ENCODE peak calls at places on chromosomes 12 and 14, in eight cellular contexts. P, X, H, J, D, L, K and U are unnamed samples.

GRCh38 chr12:57607958-57608663 is 3.1 kb upstream of the ARHGEF25 start:
- DNase-seq in J (no peak), H (no peak), L (no peak), K (no peak), P (no peak), D (no peak), X (no peak), U (peak)

GRCh38 chr12:131266591-131267467 is 313.1 kb downstream of the ADGRD1 start:
- DNase-seq in J (no peak), D (no peak), X (no peak), P (no peak), L (no peak), H (no peak), K (no peak), U (no peak)

GRCh38 chr14:64247186-64247585 is 47.0 kb downstream of the ESR2 start:
- DNase-seq in J (no peak), X (no peak), H (no peak), D (no peak), K (no peak), P (no peak), L (no peak), U (no peak)

GRCh38 chr14:92984082-92984788 is 61.3 kb downstream of the CHGA start:
- DNase-seq in J (no peak), H (no peak), D (no peak), X (no peak), L (no peak), P (no peak), K (no peak), U (no peak)

GRCh38 chr14:71533396-71533795 is 398.8 kb upstream of the RGS6 start:
- DNase-seq in H (no peak), D (no peak), P (no peak), J (no peak), X (no peak), K (no peak), L (no peak), U (no peak)

GRCh38 chr12:45423931-45424330 is 208.0 kb downstream of the ANO6 start:
- DNase-seq in K (no peak), X (no peak), P (no peak), J (no peak), D (no peak), L (no peak), H (no peak), U (no peak)

GRCh38 chr14:68952544-68953535 is 26.3 kb downstream of the ACTN1 start:
- DNase-seq in X (no peak), L (no peak), P (no peak), J (peak), K (no peak), H (no peak), D (no peak), U (no peak)

GRCh38 chr12:6841139-6841515 is 402 bp downstream of the GNB3 start:
- DNase-seq in K (no peak), J (no peak), X (no peak), D (no peak), L (no peak), P (no peak), H (no peak), U (no peak)

GRCh38 chr12:110370732-110371141 is 32.8 kb downstream of the ANAPC7 start:
- DNase-seq in J (no peak), D (no peak), K (no peak), H (no peak), L (no peak), P (no peak), X (no peak), U (no peak)

GRCh38 chr12:68393398-68393797 is 61.2 kb upstream of the MDM1 start:
- DNase-seq in H (no peak), L (no peak), D (no peak), J (no peak), K (no peak), P (no peak), X (no peak), U (no peak)

GRCh38 chr12:110937104-110937641 is 16.8 kb upstream of the MYL2 start:
- DNase-seq in D (peak), K (peak), P (peak), X (peak), H (peak), L (peak), J (peak), U (peak)

GRCh38 chr14:59959663-59960062 is 39.7 kb downstream of the LRRC9 start:
- DNase-seq in J (no peak), L (no peak), K (no peak), X (no peak), H (no peak), P (no peak), D (no peak), U (no peak)

GRCh38 chr12:52587563-52587962 is 13.7 kb downstream of the KRT72 start:
- DNase-seq in K (no peak), J (no peak), P (no peak), X (no peak), H (no peak), D (peak), L (no peak), U (no peak)

GRCh38 chr12:79098530-79098929 is 234.0 kb downstream of the SYT1 start:
- DNase-seq in L (no peak), X (no peak), K (no peak), H (no peak), J (no peak), D (no peak), P (no peak), U (no peak)

GRCh38 chr14:50520947-50521815 is 11.2 kb downstream of the MAP4K5 start:
- DNase-seq in D (no peak), X (no peak), L (no peak), J (peak), K (no peak), H (no peak), P (no peak), U (peak)

GRCh38 chr14:24325131-24325530 is 9.7 kb downstream of the ADCY4 start:
- DNase-seq in P (no peak), D (peak), K (no peak), H (no peak), J (no peak), X (no peak), L (no peak), U (no peak)

GRCh38 chr12:75960086-75960910 is 71.3 kb downstream of the PHLDA1 start:
- DNase-seq in K (no peak), H (no peak), X (peak), P (no peak), D (no peak), L (no peak), J (no peak), U (no peak)

GRCh38 chr12:98998697-98999299 is 353.7 kb downstream of the APAF1 start:
- DNase-seq in L (no peak), D (no peak), H (no peak), K (peak), J (no peak), X (no peak), P (no peak), U (peak)

GRCh38 chr12:107241421-107241820 is 148.1 kb upstream of the CRY1 start:
- DNase-seq in D (no peak), J (no peak), P (peak), X (no peak), K (no peak), H (no peak), L (no peak), U (no peak)

GRCh38 chr14:72169521-72169920 is 237.3 kb downstream of the RGS6 start:
- DNase-seq in J (peak), H (no peak), P (no peak), D (no peak), K (no peak), X (no peak), L (no peak), U (no peak)

GRCh38 chr14:101027966-101028365 is 124.4 kb upstream of the RTL1 start:
- DNase-seq in J (no peak), P (no peak), L (no peak), D (peak), K (no peak), H (no peak), X (no peak), U (no peak)